ENCODE peak calls at places on chromosomes 4 and X, in ten cellular contexts. N is nucleus accumbens; J is endothelial cell; U is SJSA1; F is GM13977; M is amniotic epithelial cell; G is AG10803; I is naive thymus-derived CD8-positive, alpha-beta T cell; Q is astrocyte of the hippocampus; C is MCF 10A. X is an unnamed sample.

GRCh38 chr4:147620315-147620714 is 3.1 kb downstream of the TMEM184C start:
- DNase-seq in Q (no peak), F (no peak), J (no peak), U (no peak), M (no peak), C (no peak), G (no peak), N (no peak), I (no peak), X (no peak)

GRCh38 chrX:78024349-78025108 is 55.1 kb upstream of the PGAM4 start:
- DNase-seq in C (peak), N (no peak), I (peak), M (peak), Q (no peak), U (peak), J (peak), F (peak), G (no peak), X (no peak)

GRCh38 chr4:4541040-4541631 is 712 bp downstream of the STX18 start:
- DNase-seq in J (peak), Q (peak), F (peak), I (no peak), U (no peak), C (peak), M (peak), N (no peak), G (peak), X (peak)

GRCh38 chr4:1855334-1856070 is 454 bp downstream of the LETM1 start:
- DNase-seq in I (no peak), J (no peak), N (no peak), F (peak), G (no peak), U (no peak), Q (peak), C (no peak), M (no peak), X (no peak)

GRCh38 chr4:40800064-40800463 is 50.3 kb downstream of the NSUN7 start:
- DNase-seq in C (no peak), N (no peak), F (no peak), M (no peak), I (no peak), G (no peak), U (no peak), Q (no peak), J (no peak), X (peak)

GRCh38 chr4:101345596-101346311 is 1.6 kb downstream of the PPP3CA start:
- DNase-seq in C (peak), J (peak), G (peak), I (peak), F (peak), U (peak), Q (peak), N (peak), M (peak), X (no peak)

GRCh38 chr4:7518871-7519637 is 84.3 kb upstream of the PSAPL1 start:
- DNase-seq in J (no peak), M (no peak), N (no peak), U (no peak), G (no peak), C (no peak), F (no peak), Q (no peak), I (no peak), X (no peak)

GRCh38 chr4:143633833-143634232 is 66.6 kb downstream of the FREM3 start:
- DNase-seq in J (no peak), N (no peak), F (no peak), I (no peak), G (no peak), M (no peak), U (no peak), C (no peak), Q (no peak), X (no peak)

GRCh38 chr4:156512622-156513021 is 459.0 kb downstream of the PDGFC start:
- DNase-seq in Q (no peak), F (no peak), M (no peak), U (no peak), I (no peak), N (no peak), C (no peak), J (no peak), G (peak), X (no peak)

GRCh38 chr4:86493460-86493859 is 100.7 kb upstream of the PTPN13 start:
- DNase-seq in G (peak), F (no peak), C (no peak), Q (no peak), J (no peak), U (no peak), M (peak), N (no peak), I (no peak), X (no peak)

GRCh38 chrX:10414872-10415703 is 205.3 kb downstream of the MID1 start:
- DNase-seq in M (peak), I (no peak), N (no peak), G (peak), C (no peak), J (no peak), F (no peak), U (no peak), Q (no peak), X (no peak)

GRCh38 chr4:169024762-169025161 is 14.7 kb upstream of the CBR4 start:
- DNase-seq in M (peak), I (no peak), N (no peak), J (no peak), C (peak), U (no peak), F (peak), Q (peak), G (peak), X (no peak)

GRCh38 chr4:107351196-107351595 is 315.1 kb upstream of the DKK2 start:
- DNase-seq in U (no peak), I (no peak), Q (peak), C (no peak), J (no peak), G (no peak), F (no peak), M (no peak), N (no peak), X (no peak)

GRCh38 chr4:3059090-3059428 is 15.3 kb downstream of the HTT-AS start:
- DNase-seq in Q (no peak), G (no peak), I (no peak), M (no peak), F (peak), U (no peak), N (no peak), J (no peak), C (no peak), X (no peak)

GRCh38 chr4:81577392-81577791 is 105.7 kb upstream of the RASGEF1B start:
- DNase-seq in I (no peak), U (no peak), N (no peak), G (no peak), J (no peak), F (no peak), C (no peak), M (no peak), Q (no peak), X (no peak)

GRCh38 chr4:180635276-180635675 is 1607.9 kb upstream of the TENM3 start:
- DNase-seq in Q (peak), N (no peak), C (peak), J (no peak), G (no peak), M (no peak), F (no peak), U (peak), I (no peak), X (no peak)

GRCh38 chr4:3115637-3116300 is 41.3 kb downstream of the HTT start:
- DNase-seq in N (peak), F (no peak), G (peak), U (no peak), I (no peak), C (no peak), J (no peak), Q (no peak), M (peak), X (no peak)

GRCh38 chr4:20603671-20604313 is 96.5 kb upstream of the PACRGL start:
- DNase-seq in C (peak), F (no peak), U (no peak), I (no peak), G (peak), Q (peak), N (no peak), J (no peak), M (peak), X (no peak)

GRCh38 chrX:22430701-22431100 is 158.0 kb downstream of the CBLL2 start:
- DNase-seq in N (no peak), F (no peak), M (no peak), C (no peak), Q (no peak), I (no peak), G (no peak), U (no peak), J (no peak), X (no peak)

GRCh38 chr4:2365054-2365912 is 53.2 kb downstream of the ZFYVE28 start:
- DNase-seq in N (no peak), G (no peak), M (no peak), I (peak), Q (no peak), F (no peak), C (no peak), U (no peak), J (no peak), X (no peak)

GRCh38 chr4:186845137-186845842 is 121.6 kb upstream of the FAT1 start:
- DNase-seq in U (peak), C (peak), M (peak), J (no peak), N (no peak), I (no peak), Q (peak), G (peak), F (no peak), X (no peak)